ENCODE peak calls at places on chromosomes 11 and 22, in four cellular contexts. One of them, this sample, is unnamed.

GRCh38 chr11:121722431-121723256 is 269.9 kb upstream of the SORL1-AS1 start:
- DNase-seq in adrenal gland: peak
- DNase-seq in activated CD4-positive, alpha-beta T cell treated with anti-CD3 and anti-CD28 coated beads, Interleukin-2, amount 10 ng/mL, durations not matched to agents 7 days and 5 days: no peak
- DNase-seq in GM04504: peak
- DNase-seq in this sample: peak

GRCh38 chr22:48340727-48341709 is 1486.7 kb downstream of the BRD1 start:
- DNase-seq in adrenal gland: no peak
- DNase-seq in activated CD4-positive, alpha-beta T cell treated with anti-CD3 and anti-CD28 coated beads, Interleukin-2, amount 10 ng/mL, durations not matched to agents 7 days and 5 days: no peak
- DNase-seq in GM04504: no peak
- DNase-seq in this sample: no peak

GRCh38 chr11:70502677-70503076 is 104.3 kb downstream of the CTTN start:
- DNase-seq in adrenal gland: no peak
- DNase-seq in activated CD4-positive, alpha-beta T cell treated with anti-CD3 and anti-CD28 coated beads, Interleukin-2, amount 10 ng/mL, durations not matched to agents 7 days and 5 days: no peak
- DNase-seq in GM04504: no peak
- DNase-seq in this sample: no peak

GRCh38 chr11:65314501-65315203 is at the start of gene CDC42EP2:
- DNase-seq in adrenal gland: peak
- DNase-seq in activated CD4-positive, alpha-beta T cell treated with anti-CD3 and anti-CD28 coated beads, Interleukin-2, amount 10 ng/mL, durations not matched to agents 7 days and 5 days: peak
- DNase-seq in GM04504: peak
- DNase-seq in this sample: peak

GRCh38 chr11:73151371-73151870 is 9.3 kb upstream of the FCHSD2 start:
- DNase-seq in adrenal gland: no peak
- DNase-seq in activated CD4-positive, alpha-beta T cell treated with anti-CD3 and anti-CD28 coated beads, Interleukin-2, amount 10 ng/mL, durations not matched to agents 7 days and 5 days: no peak
- DNase-seq in GM04504: no peak
- DNase-seq in this sample: no peak

GRCh38 chr11:2892215-2893020 is 6.8 kb upstream of the CDKN1C start:
- DNase-seq in adrenal gland: peak
- DNase-seq in activated CD4-positive, alpha-beta T cell treated with anti-CD3 and anti-CD28 coated beads, Interleukin-2, amount 10 ng/mL, durations not matched to agents 7 days and 5 days: peak
- DNase-seq in GM04504: no peak
- DNase-seq in this sample: peak

GRCh38 chr11:14905104-14906033 is 13.3 kb upstream of the CYP2R1 start:
- DNase-seq in adrenal gland: peak
- DNase-seq in activated CD4-positive, alpha-beta T cell treated with anti-CD3 and anti-CD28 coated beads, Interleukin-2, amount 10 ng/mL, durations not matched to agents 7 days and 5 days: peak
- DNase-seq in GM04504: no peak
- DNase-seq in this sample: no peak

GRCh38 chr11:34012734-34013133 is 38.8 kb upstream of the CAPRIN1 start:
- DNase-seq in adrenal gland: no peak
- DNase-seq in activated CD4-positive, alpha-beta T cell treated with anti-CD3 and anti-CD28 coated beads, Interleukin-2, amount 10 ng/mL, durations not matched to agents 7 days and 5 days: no peak
- DNase-seq in GM04504: no peak
- DNase-seq in this sample: no peak

GRCh38 chr11:86230921-86231320 is 13.6 kb upstream of the EED start:
- DNase-seq in adrenal gland: no peak
- DNase-seq in activated CD4-positive, alpha-beta T cell treated with anti-CD3 and anti-CD28 coated beads, Interleukin-2, amount 10 ng/mL, durations not matched to agents 7 days and 5 days: no peak
- DNase-seq in GM04504: no peak
- DNase-seq in this sample: no peak

GRCh38 chr11:15837901-15838489 is 518.4 kb downstream of the SOX6 start:
- DNase-seq in adrenal gland: no peak
- DNase-seq in activated CD4-positive, alpha-beta T cell treated with anti-CD3 and anti-CD28 coated beads, Interleukin-2, amount 10 ng/mL, durations not matched to agents 7 days and 5 days: no peak
- DNase-seq in GM04504: no peak
- DNase-seq in this sample: no peak

GRCh38 chr11:123063396-123064267 is 1.7 kb upstream of the HSPA8 start:
- DNase-seq in adrenal gland: peak
- DNase-seq in activated CD4-positive, alpha-beta T cell treated with anti-CD3 and anti-CD28 coated beads, Interleukin-2, amount 10 ng/mL, durations not matched to agents 7 days and 5 days: peak
- DNase-seq in GM04504: peak
- DNase-seq in this sample: no peak

GRCh38 chr11:19633276-19633675 is 79.4 kb upstream of the NAV2 start:
- DNase-seq in adrenal gland: no peak
- DNase-seq in activated CD4-positive, alpha-beta T cell treated with anti-CD3 and anti-CD28 coated beads, Interleukin-2, amount 10 ng/mL, durations not matched to agents 7 days and 5 days: no peak
- DNase-seq in GM04504: no peak
- DNase-seq in this sample: no peak

GRCh38 chr22:36770116-36770945 is 5.6 kb downstream of the IFT27 start:
- DNase-seq in adrenal gland: no peak
- DNase-seq in activated CD4-positive, alpha-beta T cell treated with anti-CD3 and anti-CD28 coated beads, Interleukin-2, amount 10 ng/mL, durations not matched to agents 7 days and 5 days: no peak
- DNase-seq in GM04504: no peak
- DNase-seq in this sample: peak